ENCODE peak calls at places on chromosomes 3 and 15, in nine cellular contexts. One of them, this sample, is unnamed. For H3K4me1, the result is how much of the 10 kb centered on the place peaks cover.

GRCh38 chr15:96093063-96093462 is 237.4 kb upstream of the NR2F2 start:
- DNase-seq in testis: no peak
- DNase-seq in suprapubic skin: no peak
- DNase-seq in transverse colon: no peak
- DNase-seq in IMR-90: peak
- DNase-seq in GM12878: no peak
- DNase-seq in uterus: no peak
- DNase-seq in breast epithelium: no peak
- DNase-seq in esophagus muscularis mucosa: no peak
- DNase-seq in this sample: no peak

GRCh38 chr3:154795582-154795981 is 284.5 kb upstream of the MME start:
- DNase-seq in suprapubic skin: no peak
- DNase-seq in uterus: no peak
- DNase-seq in breast epithelium: no peak
- DNase-seq in testis: no peak
- DNase-seq in esophagus muscularis mucosa: no peak
- DNase-seq in IMR-90: peak
- DNase-seq in GM12878: no peak
- DNase-seq in transverse colon: no peak
- DNase-seq in this sample: no peak

GRCh38 chr3:154758109-154758868 is 321.8 kb upstream of the MME start:
- DNase-seq in transverse colon: no peak
- DNase-seq in breast epithelium: no peak
- DNase-seq in testis: no peak
- DNase-seq in esophagus muscularis mucosa: no peak
- DNase-seq in GM12878: no peak
- DNase-seq in IMR-90: peak
- DNase-seq in uterus: no peak
- DNase-seq in suprapubic skin: no peak
- DNase-seq in this sample: no peak

GRCh38 chr3:908839-909238 is 184.0 kb upstream of the CNTN6 start:
- DNase-seq in uterus: no peak
- DNase-seq in GM12878: no peak
- DNase-seq in breast epithelium: no peak
- DNase-seq in IMR-90: no peak
- DNase-seq in transverse colon: no peak
- DNase-seq in esophagus muscularis mucosa: no peak
- DNase-seq in testis: no peak
- DNase-seq in suprapubic skin: no peak
- DNase-seq in this sample: no peak

GRCh38 chr3:52242039-52242438 is 3.1 kb upstream of the TWF2 start:
- DNase-seq in testis: no peak
- DNase-seq in uterus: no peak
- DNase-seq in breast epithelium: no peak
- DNase-seq in suprapubic skin: no peak
- DNase-seq in transverse colon: no peak
- DNase-seq in GM12878: no peak
- DNase-seq in IMR-90: no peak
- DNase-seq in esophagus muscularis mucosa: no peak
- DNase-seq in this sample: no peak

GRCh38 chr3:31405515-31405914 is 127.2 kb upstream of the STT3B start:
- DNase-seq in testis: no peak
- DNase-seq in transverse colon: no peak
- DNase-seq in IMR-90: no peak
- DNase-seq in GM12878: no peak
- DNase-seq in suprapubic skin: no peak
- DNase-seq in uterus: no peak
- DNase-seq in breast epithelium: no peak
- DNase-seq in esophagus muscularis mucosa: no peak
- DNase-seq in this sample: no peak

GRCh38 chr3:10471337-10471721 is 34.1 kb downstream of the ATP2B2 start:
- DNase-seq in GM12878: no peak
- DNase-seq in testis: no peak
- DNase-seq in suprapubic skin: no peak
- DNase-seq in IMR-90: peak
- DNase-seq in breast epithelium: no peak
- DNase-seq in uterus: no peak
- DNase-seq in transverse colon: no peak
- DNase-seq in esophagus muscularis mucosa: no peak
- DNase-seq in this sample: no peak

GRCh38 chr3:196517919-196518318 is 2.8 kb upstream of the SMCO1 start:
- DNase-seq in IMR-90: no peak
- DNase-seq in GM12878: no peak
- DNase-seq in suprapubic skin: no peak
- DNase-seq in esophagus muscularis mucosa: no peak
- DNase-seq in testis: no peak
- DNase-seq in transverse colon: no peak
- DNase-seq in uterus: no peak
- DNase-seq in breast epithelium: no peak
- DNase-seq in this sample: no peak

GRCh38 chr3:18122264-18122663 is 302.9 kb downstream of the SATB1 start:
- DNase-seq in GM12878: no peak
- DNase-seq in testis: no peak
- DNase-seq in breast epithelium: no peak
- DNase-seq in IMR-90: no peak
- DNase-seq in transverse colon: no peak
- DNase-seq in suprapubic skin: no peak
- DNase-seq in uterus: no peak
- DNase-seq in esophagus muscularis mucosa: no peak
- DNase-seq in this sample: no peak

GRCh38 chr3:133295199-133295901 is 104.5 kb upstream of the BFSP2 start:
- DNase-seq in uterus: no peak
- DNase-seq in GM12878: peak
- DNase-seq in breast epithelium: no peak
- DNase-seq in suprapubic skin: no peak
- DNase-seq in IMR-90: peak
- DNase-seq in testis: no peak
- DNase-seq in esophagus muscularis mucosa: no peak
- DNase-seq in transverse colon: no peak
- DNase-seq in this sample: no peak

GRCh38 chr15:39455502-39455991 is 125.3 kb upstream of the THBS1 start:
- DNase-seq in transverse colon: no peak
- DNase-seq in IMR-90: peak
- DNase-seq in esophagus muscularis mucosa: no peak
- DNase-seq in breast epithelium: no peak
- DNase-seq in GM12878: no peak
- DNase-seq in uterus: no peak
- DNase-seq in testis: no peak
- DNase-seq in suprapubic skin: no peak
- DNase-seq in this sample: no peak

GRCh38 chr15:67945951-67946700 is 106.3 kb upstream of the RNU6-1 start:
- DNase-seq in transverse colon: no peak
- DNase-seq in GM12878: no peak
- DNase-seq in esophagus muscularis mucosa: peak
- DNase-seq in suprapubic skin: no peak
- DNase-seq in IMR-90: peak
- DNase-seq in uterus: no peak
- DNase-seq in testis: peak
- DNase-seq in breast epithelium: peak
- DNase-seq in this sample: peak

GRCh38 chr3:99126291-99126690 is 224.8 kb upstream of the DCBLD2 start:
- DNase-seq in testis: no peak
- DNase-seq in transverse colon: no peak
- DNase-seq in breast epithelium: no peak
- DNase-seq in suprapubic skin: no peak
- DNase-seq in GM12878: no peak
- DNase-seq in IMR-90: peak
- DNase-seq in uterus: no peak
- DNase-seq in esophagus muscularis mucosa: no peak
- DNase-seq in this sample: no peak

GRCh38 chr15:40918146-40918798 is 10.9 kb upstream of the DLL4 start:
- DNase-seq in uterus: no peak
- DNase-seq in breast epithelium: no peak
- DNase-seq in esophagus muscularis mucosa: no peak
- DNase-seq in GM12878: no peak
- DNase-seq in transverse colon: no peak
- DNase-seq in testis: no peak
- DNase-seq in suprapubic skin: no peak
- DNase-seq in IMR-90: no peak
- DNase-seq in this sample: no peak
- H3K4me1 ChIP-seq in uterus: under half
- H3K4me1 ChIP-seq in breast epithelium: under half
- H3K4me1 ChIP-seq in esophagus muscularis mucosa: under half
- H3K4me1 ChIP-seq in GM12878: under half
- H3K4me1 ChIP-seq in transverse colon: under half
- H3K4me1 ChIP-seq in testis: under half
- H3K4me1 ChIP-seq in suprapubic skin: under half
- H3K4me1 ChIP-seq in IMR-90: under half
- H3K4me1 ChIP-seq in this sample: under half

GRCh38 chr15:90145259-90145658 is 43.0 kb upstream of the IDH2 start:
- DNase-seq in GM12878: no peak
- DNase-seq in esophagus muscularis mucosa: no peak
- DNase-seq in testis: no peak
- DNase-seq in uterus: no peak
- DNase-seq in IMR-90: no peak
- DNase-seq in suprapubic skin: no peak
- DNase-seq in transverse colon: no peak
- DNase-seq in breast epithelium: no peak
- DNase-seq in this sample: no peak

GRCh38 chr15:90145761-90146160 is 43.5 kb upstream of the IDH2 start:
- DNase-seq in suprapubic skin: no peak
- DNase-seq in esophagus muscularis mucosa: no peak
- DNase-seq in breast epithelium: no peak
- DNase-seq in IMR-90: no peak
- DNase-seq in transverse colon: no peak
- DNase-seq in GM12878: no peak
- DNase-seq in testis: no peak
- DNase-seq in uterus: no peak
- DNase-seq in this sample: no peak

GRCh38 chr15:90141646-90142045 is 39.4 kb upstream of the IDH2 start:
- DNase-seq in esophagus muscularis mucosa: no peak
- DNase-seq in IMR-90: peak
- DNase-seq in testis: no peak
- DNase-seq in breast epithelium: no peak
- DNase-seq in GM12878: no peak
- DNase-seq in transverse colon: no peak
- DNase-seq in uterus: no peak
- DNase-seq in suprapubic skin: no peak
- DNase-seq in this sample: no peak

GRCh38 chr15:90142216-90143175 is 40.2 kb upstream of the IDH2 start:
- DNase-seq in transverse colon: no peak
- DNase-seq in breast epithelium: no peak
- DNase-seq in testis: no peak
- DNase-seq in esophagus muscularis mucosa: no peak
- DNase-seq in uterus: no peak
- DNase-seq in suprapubic skin: no peak
- DNase-seq in GM12878: no peak
- DNase-seq in IMR-90: no peak
- DNase-seq in this sample: no peak

DNA sequence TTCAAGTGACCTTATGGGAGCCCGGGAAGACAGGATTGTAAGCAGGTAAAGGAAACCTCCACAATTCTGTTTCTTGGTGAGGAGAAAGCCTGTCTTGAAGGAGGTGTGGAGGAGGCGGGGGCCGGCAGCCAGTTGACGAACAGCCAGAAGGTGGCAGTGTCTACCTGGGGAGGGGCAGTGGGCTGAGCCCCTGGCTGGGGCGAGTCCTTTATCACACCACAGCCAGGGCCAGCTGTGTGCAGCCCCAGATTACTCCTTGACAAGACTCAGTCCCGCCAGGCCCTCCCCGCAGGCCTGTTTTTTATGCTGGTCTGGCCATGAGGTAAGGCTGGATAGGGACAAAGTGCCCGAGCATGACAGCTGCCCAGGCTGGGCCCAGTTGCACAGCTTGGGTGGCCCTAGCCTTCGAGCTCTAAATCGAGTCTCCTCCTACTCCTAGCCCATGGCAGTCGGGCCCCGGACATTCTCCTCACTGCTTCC is 40.9 kb upstream of the IDH2 start:
- DNase-seq in breast epithelium: peak
- DNase-seq in esophagus muscularis mucosa: no peak
- DNase-seq in testis: peak
- DNase-seq in transverse colon: peak
- DNase-seq in GM12878: no peak
- DNase-seq in suprapubic skin: no peak
- DNase-seq in uterus: peak
- DNase-seq in IMR-90: peak
- DNase-seq in this sample: peak
- TF ChIP-seq POLR2A in breast epithelium: no peak
- TF ChIP-seq POLR2A in esophagus muscularis mucosa: no peak
- TF ChIP-seq POLR2A in testis: no peak
- TF ChIP-seq POLR2A in transverse colon: no peak
- TF ChIP-seq POLR2A in GM12878: no peak
- TF ChIP-seq POLR2A in suprapubic skin: no peak
- TF ChIP-seq POLR2A in uterus: no peak
- TF ChIP-seq POLR2A in IMR-90: no peak
- TF ChIP-seq POLR2A in this sample: no peak

GRCh38 chr3:70753572-70753971 is 441.1 kb upstream of the MDFIC2 start:
- DNase-seq in transverse colon: no peak
- DNase-seq in suprapubic skin: no peak
- DNase-seq in esophagus muscularis mucosa: no peak
- DNase-seq in IMR-90: no peak
- DNase-seq in GM12878: no peak
- DNase-seq in breast epithelium: no peak
- DNase-seq in uterus: no peak
- DNase-seq in testis: no peak
- DNase-seq in this sample: no peak

GRCh38 chr3:70748593-70748992 is 436.2 kb upstream of the MDFIC2 start:
- DNase-seq in suprapubic skin: no peak
- DNase-seq in GM12878: no peak
- DNase-seq in IMR-90: no peak
- DNase-seq in uterus: no peak
- DNase-seq in transverse colon: no peak
- DNase-seq in breast epithelium: no peak
- DNase-seq in esophagus muscularis mucosa: no peak
- DNase-seq in testis: no peak
- DNase-seq in this sample: no peak

GRCh38 chr3:70747847-70748246 is 435.4 kb upstream of the MDFIC2 start:
- DNase-seq in GM12878: no peak
- DNase-seq in esophagus muscularis mucosa: no peak
- DNase-seq in uterus: no peak
- DNase-seq in transverse colon: no peak
- DNase-seq in breast epithelium: no peak
- DNase-seq in suprapubic skin: no peak
- DNase-seq in IMR-90: no peak
- DNase-seq in testis: no peak
- DNase-seq in this sample: no peak

GRCh38 chr3:70744536-70744935 is 432.1 kb upstream of the MDFIC2 start:
- DNase-seq in IMR-90: no peak
- DNase-seq in GM12878: no peak
- DNase-seq in breast epithelium: no peak
- DNase-seq in esophagus muscularis mucosa: no peak
- DNase-seq in suprapubic skin: no peak
- DNase-seq in uterus: no peak
- DNase-seq in testis: no peak
- DNase-seq in transverse colon: no peak
- DNase-seq in this sample: no peak

GRCh38 chr3:70749122-70749521 is 436.7 kb upstream of the MDFIC2 start:
- DNase-seq in testis: no peak
- DNase-seq in esophagus muscularis mucosa: no peak
- DNase-seq in GM12878: no peak
- DNase-seq in transverse colon: no peak
- DNase-seq in breast epithelium: no peak
- DNase-seq in uterus: no peak
- DNase-seq in suprapubic skin: no peak
- DNase-seq in IMR-90: no peak
- DNase-seq in this sample: no peak
- H3K4me1 ChIP-seq in testis: under half
- H3K4me1 ChIP-seq in esophagus muscularis mucosa: under half
- H3K4me1 ChIP-seq in GM12878: under half
- H3K4me1 ChIP-seq in transverse colon: under half
- H3K4me1 ChIP-seq in breast epithelium: under half
- H3K4me1 ChIP-seq in uterus: under half
- H3K4me1 ChIP-seq in suprapubic skin: under half
- H3K4me1 ChIP-seq in IMR-90: under half
- H3K4me1 ChIP-seq in this sample: under half

GRCh38 chr15:24966364-24967103 is 11.7 kb downstream of the SNRPN start:
- DNase-seq in IMR-90: no peak
- DNase-seq in suprapubic skin: no peak
- DNase-seq in esophagus muscularis mucosa: no peak
- DNase-seq in uterus: no peak
- DNase-seq in testis: no peak
- DNase-seq in GM12878: no peak
- DNase-seq in transverse colon: no peak
- DNase-seq in breast epithelium: no peak
- DNase-seq in this sample: no peak
- TF ChIP-seq POLR2A in IMR-90: no peak
- TF ChIP-seq POLR2A in suprapubic skin: no peak
- TF ChIP-seq POLR2A in esophagus muscularis mucosa: no peak
- TF ChIP-seq POLR2A in uterus: no peak
- TF ChIP-seq POLR2A in testis: no peak
- TF ChIP-seq POLR2A in GM12878: no peak
- TF ChIP-seq POLR2A in transverse colon: no peak
- TF ChIP-seq POLR2A in breast epithelium: no peak
- TF ChIP-seq POLR2A in this sample: no peak

This sample was measured in ovary.